ENCODE peak calls at places on chromosomes 1 and 21, in six cellular contexts. One of them, this sample, is unnamed.

GRCh38 chr21:26918318-26919065 is 48.4 kb downstream of the ADAMTS5 start:
- DNase-seq in Daoy: peak
- DNase-seq in effector memory CD4-positive, alpha-beta T cell: no peak
- DNase-seq in T-cell: no peak
- DNase-seq in heart left ventricle: no peak
- DNase-seq in lower lobe of right lung: no peak
- DNase-seq in this sample: no peak

GRCh38 chr1:223652436-223652901 is 13.0 kb downstream of the CAPN8 start:
- DNase-seq in Daoy: peak
- DNase-seq in effector memory CD4-positive, alpha-beta T cell: no peak
- DNase-seq in T-cell: no peak
- DNase-seq in heart left ventricle: no peak
- DNase-seq in lower lobe of right lung: no peak
- DNase-seq in this sample: no peak

GRCh38 chr1:206555473-206555935 is 48.2 kb downstream of the RASSF5 start:
- DNase-seq in Daoy: no peak
- DNase-seq in effector memory CD4-positive, alpha-beta T cell: peak
- DNase-seq in T-cell: no peak
- DNase-seq in heart left ventricle: peak
- DNase-seq in lower lobe of right lung: no peak
- DNase-seq in this sample: no peak

GRCh38 chr1:88768187-88768586 is 84.1 kb downstream of the PKN2 start:
- DNase-seq in Daoy: no peak
- DNase-seq in effector memory CD4-positive, alpha-beta T cell: no peak
- DNase-seq in T-cell: no peak
- DNase-seq in heart left ventricle: no peak
- DNase-seq in lower lobe of right lung: no peak
- DNase-seq in this sample: no peak

GRCh38 chr1:228081578-228082259 is 789 bp upstream of the ARF1 start:
- DNase-seq in Daoy: peak
- DNase-seq in effector memory CD4-positive, alpha-beta T cell: no peak
- DNase-seq in T-cell: no peak
- DNase-seq in heart left ventricle: no peak
- DNase-seq in lower lobe of right lung: peak
- DNase-seq in this sample: no peak

GRCh38 chr1:37923551-37923889 is 23.3 kb downstream of the INPP5B start:
- DNase-seq in Daoy: no peak
- DNase-seq in effector memory CD4-positive, alpha-beta T cell: no peak
- DNase-seq in T-cell: no peak
- DNase-seq in heart left ventricle: no peak
- DNase-seq in lower lobe of right lung: no peak
- DNase-seq in this sample: no peak

GRCh38 chr1:235051521-235051920 is 77.1 kb downstream of the TOMM20 start:
- DNase-seq in Daoy: no peak
- DNase-seq in effector memory CD4-positive, alpha-beta T cell: no peak
- DNase-seq in T-cell: no peak
- DNase-seq in heart left ventricle: no peak
- DNase-seq in lower lobe of right lung: peak
- DNase-seq in this sample: no peak

GRCh38 chr1:68339505-68339904 is 107.2 kb upstream of the WLS start:
- DNase-seq in Daoy: no peak
- DNase-seq in effector memory CD4-positive, alpha-beta T cell: no peak
- DNase-seq in T-cell: no peak
- DNase-seq in heart left ventricle: no peak
- DNase-seq in lower lobe of right lung: no peak
- DNase-seq in this sample: no peak

GRCh38 chr1:97243973-97244560 is 522.5 kb downstream of the PTBP2 start:
- DNase-seq in Daoy: peak
- DNase-seq in effector memory CD4-positive, alpha-beta T cell: no peak
- DNase-seq in T-cell: no peak
- DNase-seq in heart left ventricle: no peak
- DNase-seq in lower lobe of right lung: no peak
- DNase-seq in this sample: no peak

This sample was measured in T-helper 9 cell.